ENCODE peak calls at places on chromosomes 3 and 15, in ten cellular contexts. K, S, X, E, Z, H, C, F, U and M are unnamed samples.

GRCh38 chr3:11195201-11195600 is 40.9 kb downstream of the HRH1 start:
- DNase-seq in K (no peak), S (no peak), X (no peak), E (no peak), Z (no peak), H (no peak), C (peak), F (peak), U (no peak), M (peak)

GRCh38 chr15:65819563-65819960 is 27.5 kb upstream of the DENND4A start:
- DNase-seq in K (no peak), S (no peak), X (no peak), E (no peak), Z (no peak), H (no peak), C (no peak), F (no peak), U (no peak), M (no peak)

GRCh38 chr3:57743511-57743910 is 12.6 kb upstream of the SLMAP start:
- DNase-seq in K (no peak), S (peak), X (no peak), E (no peak), Z (no peak), H (no peak), C (no peak), F (no peak), U (no peak), M (no peak)

GRCh38 chr3:13416002-13416793 is 3.9 kb downstream of the NUP210 start:
- DNase-seq in K (no peak), S (no peak), X (no peak), E (no peak), Z (no peak), H (no peak), C (no peak), F (no peak), U (no peak), M (no peak)

GRCh38 chr3:181941250-181941649 is 229.5 kb downstream of the SOX2 start:
- DNase-seq in K (no peak), S (no peak), X (no peak), E (no peak), Z (no peak), H (no peak), C (no peak), F (no peak), U (no peak), M (no peak)

GRCh38 chr3:107271787-107272387 is 105.4 kb upstream of the CCDC54 start:
- DNase-seq in K (peak), S (peak), X (no peak), E (no peak), Z (no peak), H (no peak), C (peak), F (peak), U (no peak), M (no peak)

GRCh38 chr3:138374573-138375134 is 26.3 kb downstream of the MRAS start:
- DNase-seq in K (peak), S (no peak), X (no peak), E (no peak), Z (no peak), H (no peak), C (no peak), F (no peak), U (no peak), M (no peak)

GRCh38 chr15:83845230-83845629 is 191.3 kb downstream of the ADAMTSL3 start:
- DNase-seq in K (no peak), S (peak), X (no peak), E (no peak), Z (no peak), H (no peak), C (peak), F (peak), U (no peak), M (no peak)

GRCh38 chr3:108914774-108915641 is 38.7 kb downstream of the GUCA1C start:
- DNase-seq in K (peak), S (peak), X (no peak), E (no peak), Z (peak), H (peak), C (peak), F (peak), U (peak), M (peak)

GRCh38 chr3:7025581-7026300 is 164.8 kb downstream of the GRM7 start:
- DNase-seq in K (no peak), S (no peak), X (no peak), E (no peak), Z (no peak), H (no peak), C (no peak), F (no peak), U (no peak), M (no peak)

GRCh38 chr15:93862791-93863190 is 368.6 kb upstream of the MCTP2 start:
- DNase-seq in K (no peak), S (no peak), X (no peak), E (no peak), Z (no peak), H (no peak), C (no peak), F (no peak), U (no peak), M (no peak)

GRCh38 chr3:188185717-188186236 is 31.8 kb downstream of the LPP start:
- DNase-seq in K (peak), S (no peak), X (no peak), E (no peak), Z (peak), H (peak), C (no peak), F (peak), U (no peak), M (no peak)

GRCh38 chr3:122103821-122104514 is 48.8 kb downstream of the CD86 start:
- DNase-seq in K (no peak), S (no peak), X (no peak), E (no peak), Z (no peak), H (no peak), C (no peak), F (no peak), U (no peak), M (no peak)

GRCh38 chr3:184678317-184679055 is 33.4 kb downstream of the MAGEF1 start:
- DNase-seq in K (no peak), S (no peak), X (no peak), E (no peak), Z (no peak), H (no peak), C (no peak), F (no peak), U (no peak), M (peak)
- H3K4me3 ChIP-seq in K (no peak), S (no peak), X (no peak), E (peak), Z (no peak), H (no peak), C (no peak), F (no peak), U (no peak), M (peak)

GRCh38 chr15:38455096-38455495 is 1.2 kb downstream of the FAM98B start:
- DNase-seq in K (no peak), S (peak), X (no peak), E (no peak), Z (no peak), H (no peak), C (no peak), F (peak), U (no peak), M (no peak)

GRCh38 chr15:38458646-38459045 is 4.7 kb downstream of the FAM98B start:
- DNase-seq in K (no peak), S (no peak), X (no peak), E (no peak), Z (no peak), H (no peak), C (no peak), F (no peak), U (no peak), M (no peak)

GRCh38 chr15:38459480-38459879 is 5.6 kb downstream of the FAM98B start:
- DNase-seq in K (no peak), S (no peak), X (no peak), E (no peak), Z (no peak), H (no peak), C (no peak), F (no peak), U (no peak), M (no peak)

GRCh38 chr15:38454687-38455071 is 752 bp downstream of the FAM98B start:
- DNase-seq in K (peak), S (no peak), X (no peak), E (no peak), Z (no peak), H (no peak), C (peak), F (no peak), U (no peak), M (no peak)

DNA sequence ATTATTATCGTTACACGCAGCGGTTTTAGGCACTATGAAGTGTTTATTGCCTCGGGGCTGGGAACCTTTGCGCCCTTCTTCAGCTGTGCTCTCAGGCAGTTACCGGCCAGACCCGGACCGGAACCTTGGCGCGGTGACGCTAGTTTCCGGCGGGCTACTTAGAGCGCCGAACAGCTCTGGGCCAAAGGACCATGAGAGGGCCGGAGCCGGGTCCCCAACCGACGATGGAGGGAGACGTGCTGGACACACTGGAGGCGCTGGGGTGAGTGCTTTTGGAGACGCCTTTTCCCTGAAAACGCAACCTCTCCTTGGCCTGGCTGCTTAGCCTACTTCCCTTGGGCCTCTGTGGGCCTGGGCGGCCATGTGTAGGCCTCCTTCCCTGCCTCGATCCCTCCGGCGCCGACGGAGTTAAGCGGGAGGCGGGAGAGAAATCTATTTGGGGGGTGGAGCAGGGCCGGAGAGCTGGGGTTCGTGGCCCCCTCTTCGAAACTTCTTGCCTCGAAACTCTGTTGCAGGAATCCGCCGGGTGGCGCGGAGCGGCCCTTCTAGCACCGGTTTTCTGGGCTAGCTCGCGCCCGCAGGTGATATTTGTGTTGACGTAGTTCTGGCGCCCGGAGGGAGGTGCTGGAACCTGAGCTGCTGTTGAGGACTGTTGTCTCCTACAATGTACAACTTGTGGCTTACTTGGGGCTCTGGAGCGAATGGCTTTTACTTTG is at the start of gene FAM98B:
- DNase-seq in K (peak), S (peak), X (peak), E (peak), Z (peak), H (peak), C (peak), F (peak), U (peak), M (peak)
- TF ChIP-seq CTCF in K (no peak), S (no peak), X (peak), E (no peak), Z (no peak), H (no peak), C (no peak), F (peak), U (no peak), M (peak)

DNA sequence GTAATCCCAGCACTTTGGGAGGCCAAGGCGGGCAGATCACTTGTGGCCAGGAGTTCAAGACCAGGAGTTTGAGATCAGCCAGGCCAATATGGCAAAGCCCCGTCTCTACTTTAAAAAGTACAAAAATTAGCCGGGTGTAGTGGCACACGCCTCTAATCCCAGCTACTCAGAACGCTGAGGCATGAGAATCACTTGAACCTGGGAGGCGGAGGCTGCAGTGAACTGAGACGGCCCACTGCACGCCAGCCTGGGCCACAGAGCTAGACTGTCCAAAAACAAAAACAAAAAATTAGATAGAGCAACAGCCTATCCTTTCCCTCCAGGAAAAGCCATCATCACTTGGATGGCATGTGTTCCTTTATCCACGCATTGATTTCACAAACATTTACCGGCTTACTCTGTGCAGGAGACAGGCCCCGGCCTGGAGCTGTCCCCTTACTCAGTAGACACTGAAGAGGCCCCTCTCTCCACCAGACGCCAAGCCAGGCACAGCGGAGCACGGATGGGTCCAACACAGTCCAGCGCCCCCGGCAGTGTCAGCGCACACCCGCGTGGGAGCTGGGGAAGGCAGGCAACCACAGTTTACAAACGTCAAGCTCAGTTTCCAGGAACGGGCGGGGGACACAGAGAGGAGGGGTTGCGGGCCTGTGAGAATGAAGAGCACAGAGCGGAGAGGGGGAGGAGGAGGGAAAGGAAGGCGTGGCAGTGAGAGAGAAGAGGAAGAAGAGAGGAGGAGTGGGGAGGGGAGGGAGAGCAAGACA is 3.1 kb downstream of the GP5 start:
- DNase-seq in K (peak), S (peak), X (no peak), E (no peak), Z (no peak), H (peak), C (peak), F (no peak), U (no peak), M (no peak)
- H3K4me3 ChIP-seq in K (no peak), S (no peak), X (no peak), E (no peak), Z (no peak), H (peak), C (no peak), F (no peak), U (no peak), M (no peak)

DNA sequence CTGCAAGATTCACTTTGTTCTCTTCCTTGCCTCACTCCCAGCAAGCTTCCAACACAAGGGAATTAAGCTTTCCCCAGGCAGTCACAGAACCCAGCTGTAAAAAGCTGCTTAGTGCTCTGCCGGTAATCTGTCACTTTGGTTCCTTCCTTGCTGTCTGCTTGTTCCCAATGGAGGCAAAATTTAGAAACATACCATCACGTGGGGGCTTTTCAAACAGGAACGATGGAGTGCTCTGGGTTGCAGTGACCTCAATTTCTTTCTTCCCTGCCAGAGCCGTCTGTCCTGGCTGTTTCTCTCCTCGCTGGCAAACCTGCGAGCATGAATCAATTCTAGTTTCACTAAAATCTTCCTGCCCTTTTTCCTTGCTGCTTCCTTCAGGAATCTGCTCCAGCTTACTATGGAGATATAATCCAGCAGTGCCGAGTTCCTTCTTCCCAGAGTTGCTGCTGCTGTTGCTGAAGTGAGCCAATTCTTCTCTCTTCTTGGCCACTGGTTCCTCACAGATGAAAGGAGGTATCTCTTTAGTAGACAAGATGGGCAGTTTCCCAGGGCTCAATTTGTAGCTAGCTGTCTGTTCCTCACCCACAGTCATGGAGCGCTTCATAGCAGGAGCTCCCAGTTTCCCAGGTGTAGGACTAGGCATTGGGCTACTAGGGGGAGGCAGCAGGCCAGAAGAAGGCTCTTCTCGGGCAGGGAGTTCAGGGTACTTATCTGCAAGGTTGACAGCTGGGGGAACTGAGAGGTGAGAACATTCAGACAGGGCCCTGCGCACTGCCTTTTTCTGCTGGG is 88.1 kb downstream of the DHX30 start:
- DNase-seq in K (peak), S (no peak), X (no peak), E (no peak), Z (no peak), H (no peak), C (no peak), F (no peak), U (no peak), M (no peak)
- TF ChIP-seq CTCF in K (no peak), S (no peak), X (no peak), E (no peak), Z (no peak), H (no peak), C (no peak), F (no peak), U (no peak), M (no peak)

GRCh38 chr15:40014390-40014789 is 24.6 kb downstream of the SRP14 start:
- DNase-seq in K (no peak), S (no peak), X (no peak), E (no peak), Z (no peak), H (no peak), C (no peak), F (no peak), U (no peak), M (no peak)
- H3K4me3 ChIP-seq in K (no peak), S (no peak), X (no peak), E (no peak), Z (no peak), H (no peak), C (no peak), F (no peak), U (no peak), M (no peak)

GRCh38 chr15:25768271-25768670 is 94.9 kb downstream of the ATP10A start:
- DNase-seq in K (no peak), S (no peak), X (no peak), E (no peak), Z (no peak), H (no peak), C (no peak), F (no peak), U (no peak), M (no peak)

GRCh38 chr15:25770618-25771369 is 92.3 kb downstream of the ATP10A start:
- DNase-seq in K (no peak), S (no peak), X (no peak), E (no peak), Z (no peak), H (no peak), C (no peak), F (no peak), U (no peak), M (no peak)

GRCh38 chr15:25772500-25772899 is 90.6 kb downstream of the ATP10A start:
- DNase-seq in K (no peak), S (no peak), X (no peak), E (no peak), Z (no peak), H (no peak), C (no peak), F (no peak), U (no peak), M (no peak)

GRCh38 chr15:25767356-25768151 is 95.6 kb downstream of the ATP10A start:
- DNase-seq in K (no peak), S (no peak), X (no peak), E (no peak), Z (no peak), H (no peak), C (no peak), F (no peak), U (no peak), M (no peak)

DNA sequence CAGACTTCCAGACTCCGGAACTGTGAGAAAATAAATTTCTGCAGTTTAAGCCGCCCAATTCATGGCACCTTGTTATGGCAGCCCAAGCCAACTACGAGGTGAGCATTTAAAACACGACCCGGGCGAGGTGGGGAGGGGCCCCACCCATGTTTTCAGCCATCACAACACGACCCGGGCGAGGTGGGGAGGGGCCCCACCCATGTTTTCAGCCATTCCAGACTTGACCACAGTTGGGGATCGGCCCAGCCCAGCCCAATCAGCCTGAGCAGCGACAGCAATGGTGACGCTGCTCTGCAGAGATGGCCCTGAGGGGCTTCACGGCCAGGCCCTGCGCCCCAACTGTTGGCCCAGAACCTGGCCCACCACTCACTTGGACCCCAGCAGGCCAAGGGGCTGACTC is 93.1 kb downstream of the ATP10A start:
- DNase-seq in K (no peak), S (no peak), X (no peak), E (no peak), Z (no peak), H (no peak), C (no peak), F (no peak), U (no peak), M (no peak)
- TF ChIP-seq CTCF in K (no peak), S (no peak), X (no peak), E (no peak), Z (no peak), H (no peak), C (no peak), F (no peak), U (no peak), M (no peak)

GRCh38 chr3:50516048-50516871 is 12.8 kb upstream of the CACNA2D2 start:
- DNase-seq in K (peak), S (no peak), X (no peak), E (no peak), Z (no peak), H (peak), C (peak), F (peak), U (no peak), M (peak)
- H3K4me3 ChIP-seq in K (peak), S (no peak), X (no peak), E (peak), Z (no peak), H (no peak), C (no peak), F (no peak), U (no peak), M (peak)

GRCh38 chr15:53716909-53717878 is 42.3 kb downstream of the WDR72 start:
- DNase-seq in K (no peak), S (peak), X (no peak), E (no peak), Z (no peak), H (no peak), C (peak), F (peak), U (no peak), M (no peak)
- TF ChIP-seq CTCF in K (no peak), S (peak), X (no peak), E (no peak), Z (peak), H (no peak), C (peak), F (peak), U (peak), M (peak)

GRCh38 chr3:118793176-118793575 is 241.5 kb downstream of the IGSF11 start:
- DNase-seq in K (no peak), S (no peak), X (no peak), E (no peak), Z (no peak), H (no peak), C (no peak), F (no peak), U (no peak), M (no peak)
- H3K4me3 ChIP-seq in K (no peak), S (no peak), X (no peak), E (no peak), Z (no peak), H (no peak), C (no peak), F (no peak), U (no peak), M (no peak)

GRCh38 chr15:86650084-86650483 is 570.4 kb downstream of the AGBL1 start:
- DNase-seq in K (no peak), S (no peak), X (no peak), E (no peak), Z (peak), H (no peak), C (no peak), F (no peak), U (no peak), M (no peak)

GRCh38 chr15:86644319-86644718 is 564.6 kb downstream of the AGBL1 start:
- DNase-seq in K (no peak), S (no peak), X (no peak), E (no peak), Z (no peak), H (no peak), C (no peak), F (no peak), U (peak), M (no peak)

GRCh38 chr15:86645861-86646393 is 566.3 kb downstream of the AGBL1 start:
- DNase-seq in K (no peak), S (no peak), X (no peak), E (no peak), Z (no peak), H (no peak), C (no peak), F (no peak), U (no peak), M (no peak)

GRCh38 chr15:86649277-86649676 is 569.6 kb downstream of the AGBL1 start:
- DNase-seq in K (no peak), S (no peak), X (no peak), E (no peak), Z (no peak), H (no peak), C (no peak), F (no peak), U (no peak), M (no peak)

GRCh38 chr15:86647810-86648440 is 568.3 kb downstream of the AGBL1 start:
- DNase-seq in K (no peak), S (no peak), X (no peak), E (no peak), Z (no peak), H (no peak), C (no peak), F (no peak), U (no peak), M (no peak)
- TF ChIP-seq CTCF in K (no peak), S (no peak), X (no peak), E (no peak), Z (no peak), H (no peak), C (no peak), F (no peak), U (no peak), M (no peak)